ENCODE peak calls at places on chromosomes 7 and 10, in eight cellular contexts. C is heart right ventricle, N is GM20000, X is pancreas, F is choroid plexus epithelial cell, Z is WERI-Rb-1, K is right lobe of liver, J is astrocyte. B is an unnamed sample.

GRCh38 chr7:5692845-5693278 is 88.6 kb downstream of the RNF216 start:
- DNase-seq in J (peak; percentile 70), Z (no peak), K (no peak), X (no peak), N (no peak), F (peak; percentile 62), C (no peak), B (peak; percentile 79)

GRCh38 chr10:70478191-70479160 is at the start of gene PALD1:
- DNase-seq in J (peak; percentile 39), Z (peak; percentile 55), F (peak; percentile 12), N (peak; percentile 80), X (peak; percentile 64), K (peak; percentile 70), C (peak; percentile 81), B (no peak)

GRCh38 chr10:132696728-132697567 is 89.0 kb downstream of the NKX6-2 start:
- DNase-seq in K (peak; percentile 32), N (no peak), F (no peak), X (no peak), J (no peak), C (no peak), Z (no peak), B (no peak)

GRCh38 chr7:107150375-107151073 is 18.3 kb upstream of the HBP1 start:
- DNase-seq in Z (peak; percentile 61), J (peak; percentile 37), K (no peak), C (peak; percentile 38), X (peak; percentile 62), N (peak; percentile 18), F (peak; percentile 84), B (peak; percentile 70)

GRCh38 chr7:156096806-156097538 is 284.7 kb upstream of the SHH start:
- DNase-seq in N (no peak), Z (no peak), C (no peak), F (no peak), K (no peak), X (no peak), J (peak; percentile 21), B (no peak)

GRCh38 chr10:48279081-48279751 is 4.7 kb upstream of the FRMPD2 start:
- DNase-seq in F (no peak), C (no peak), Z (no peak), K (no peak), N (peak; percentile 44), J (no peak), X (no peak), B (no peak)

GRCh38 chr10:95384011-95384704 is 93.4 kb upstream of the PDLIM1 start:
- DNase-seq in X (no peak), K (no peak), J (no peak), C (no peak), Z (no peak), N (no peak), F (no peak), B (no peak)

GRCh38 chr10:69389827-69390490 is 26.8 kb downstream of the TACR2 start:
- DNase-seq in C (peak; percentile 35), K (peak; percentile 40), Z (no peak), F (peak; percentile 69), N (no peak), X (no peak), J (peak; percentile 32), B (no peak)

GRCh38 chr10:77531441-77532001 is 106.1 kb downstream of the KCNMA1 start:
- DNase-seq in F (peak; percentile 73), X (no peak), K (no peak), J (peak; percentile 84), C (no peak), Z (peak; percentile 84), N (no peak), B (peak; percentile 90)

GRCh38 chr10:188546-188945 is 53.3 kb downstream of the ZMYND11 start:
- DNase-seq in C (no peak), Z (no peak), X (no peak), F (no peak), K (no peak), N (no peak), J (peak; percentile 30), B (no peak)

DNA sequence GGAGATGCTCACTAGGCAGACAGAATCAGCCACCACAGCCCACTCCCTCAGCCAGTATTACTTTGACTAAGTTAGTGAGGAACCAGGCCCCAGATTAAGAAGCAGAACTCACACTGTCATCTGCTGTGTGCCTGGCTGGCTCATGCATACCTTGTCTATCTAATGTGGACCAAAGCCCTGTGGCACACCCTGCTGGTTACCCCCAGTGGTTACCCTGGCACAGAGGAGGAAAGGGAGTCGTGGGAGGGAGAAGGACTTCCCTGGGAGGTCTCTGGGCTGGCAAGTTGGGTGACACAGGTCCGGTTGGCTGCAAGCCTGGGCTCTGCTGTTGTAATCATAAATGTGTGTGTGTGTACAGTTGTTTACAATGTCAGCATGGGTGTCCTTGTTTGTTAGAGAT is 7.5 kb upstream of the SH2D4B start:
- DNase-seq in J (no peak), K (no peak), X (no peak), C (no peak), Z (no peak), F (peak; percentile 39), N (no peak), B (peak; percentile 54)
- TF ChIP-seq CTCF in J (no peak), K (peak; percentile 37), X (no peak), C (peak; percentile 50), Z (no peak), F (peak; percentile 46), N (no peak), B (peak; percentile 71)

GRCh38 chr10:93742633-93743349 is 14.9 kb upstream of the LGI1 start:
- DNase-seq in Z (no peak), K (no peak), N (no peak), X (no peak), C (no peak), F (no peak), J (no peak), B (no peak)

GRCh38 chr10:93749218-93749799 is 8.4 kb upstream of the LGI1 start:
- DNase-seq in K (no peak), J (peak; percentile 18), X (no peak), N (no peak), Z (no peak), C (no peak), F (peak; percentile 18), B (no peak)

GRCh38 chr10:93745411-93746065 is 12.2 kb upstream of the LGI1 start:
- DNase-seq in C (no peak), J (no peak), N (no peak), K (no peak), Z (peak; percentile 60), F (peak; percentile 26), X (no peak), B (peak; percentile 30)

GRCh38 chr10:93751074-93751572 is 6.6 kb upstream of the LGI1 start:
- DNase-seq in C (no peak), J (no peak), Z (no peak), X (no peak), N (no peak), F (no peak), K (no peak), B (no peak)

DNA sequence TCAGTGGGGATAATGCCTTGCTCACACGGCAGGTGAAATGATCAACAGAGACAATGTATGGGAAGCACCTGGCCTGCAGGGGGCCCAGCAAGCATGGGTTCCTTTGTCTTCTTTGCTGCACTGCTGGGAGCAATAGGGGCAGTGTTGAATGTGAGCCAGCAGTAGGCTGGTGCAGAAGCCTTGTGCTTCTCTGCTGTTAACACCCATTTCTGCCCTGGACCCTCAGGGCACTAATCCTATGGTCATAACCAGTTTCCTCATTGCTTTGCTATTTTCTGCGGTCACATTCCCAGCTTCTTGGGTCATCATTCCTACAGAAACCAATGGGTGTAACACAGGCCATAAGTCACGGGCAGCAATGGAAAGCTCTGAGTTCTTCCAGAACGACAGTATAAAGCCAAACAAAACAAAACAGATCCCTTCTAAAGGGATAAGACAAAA is 10.9 kb upstream of the LGI1 start:
- DNase-seq in J (peak; percentile 97), N (peak; percentile 33), Z (peak; percentile 75), F (peak; percentile 92), C (no peak), K (no peak), X (no peak), B (peak; percentile 99)
- TF ChIP-seq CTCF in J (peak; percentile 16), N (peak; percentile 9), Z (peak; percentile 89), F (peak; percentile 35), C (no peak), K (peak; percentile 55), X (no peak), B (peak; percentile 64)

DNA sequence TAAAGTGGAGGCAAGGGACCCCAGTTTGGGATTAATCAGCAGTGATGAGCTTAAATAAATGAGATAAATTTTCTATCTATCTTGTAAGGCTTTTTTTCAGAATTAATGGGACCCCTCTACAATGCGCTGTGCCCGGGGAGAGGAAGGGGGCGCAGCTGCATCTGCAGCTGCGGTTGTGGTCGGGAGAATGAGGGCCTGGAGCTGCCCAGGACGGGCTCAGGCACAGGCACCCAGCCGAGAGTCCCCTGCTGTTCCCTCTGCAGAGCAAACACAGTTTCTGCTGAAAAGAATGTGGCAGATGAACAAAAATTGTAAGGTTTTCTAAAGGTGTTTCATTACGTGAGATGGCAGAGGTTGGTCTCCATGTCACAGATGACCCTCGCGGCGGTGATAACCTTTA is 456.1 kb downstream of the DNAJB6 start:
- DNase-seq in N (no peak), C (no peak), J (no peak), F (peak; percentile 15), X (no peak), K (no peak), Z (no peak), B (no peak)
- TF ChIP-seq CTCF in N (no peak), C (no peak), J (no peak), F (peak; percentile 11), X (no peak), K (no peak), Z (no peak), B (no peak)

GRCh38 chr7:95715274-95715673 is 57.1 kb upstream of the DYNC1I1 start:
- DNase-seq in C (no peak), N (peak; percentile 18), X (no peak), F (no peak), K (no peak), J (no peak), Z (no peak), B (no peak)

GRCh38 chr7:95716357-95717122 is 55.8 kb upstream of the DYNC1I1 start:
- DNase-seq in F (no peak), K (no peak), J (no peak), C (no peak), Z (no peak), X (no peak), N (no peak), B (no peak)

GRCh38 chr7:95723583-95724180 is 48.7 kb upstream of the DYNC1I1 start:
- DNase-seq in Z (peak; percentile 67), X (no peak), N (peak; percentile 29), J (peak; percentile 15), C (no peak), K (no peak), F (peak; percentile 76), B (peak; percentile 6)

DNA sequence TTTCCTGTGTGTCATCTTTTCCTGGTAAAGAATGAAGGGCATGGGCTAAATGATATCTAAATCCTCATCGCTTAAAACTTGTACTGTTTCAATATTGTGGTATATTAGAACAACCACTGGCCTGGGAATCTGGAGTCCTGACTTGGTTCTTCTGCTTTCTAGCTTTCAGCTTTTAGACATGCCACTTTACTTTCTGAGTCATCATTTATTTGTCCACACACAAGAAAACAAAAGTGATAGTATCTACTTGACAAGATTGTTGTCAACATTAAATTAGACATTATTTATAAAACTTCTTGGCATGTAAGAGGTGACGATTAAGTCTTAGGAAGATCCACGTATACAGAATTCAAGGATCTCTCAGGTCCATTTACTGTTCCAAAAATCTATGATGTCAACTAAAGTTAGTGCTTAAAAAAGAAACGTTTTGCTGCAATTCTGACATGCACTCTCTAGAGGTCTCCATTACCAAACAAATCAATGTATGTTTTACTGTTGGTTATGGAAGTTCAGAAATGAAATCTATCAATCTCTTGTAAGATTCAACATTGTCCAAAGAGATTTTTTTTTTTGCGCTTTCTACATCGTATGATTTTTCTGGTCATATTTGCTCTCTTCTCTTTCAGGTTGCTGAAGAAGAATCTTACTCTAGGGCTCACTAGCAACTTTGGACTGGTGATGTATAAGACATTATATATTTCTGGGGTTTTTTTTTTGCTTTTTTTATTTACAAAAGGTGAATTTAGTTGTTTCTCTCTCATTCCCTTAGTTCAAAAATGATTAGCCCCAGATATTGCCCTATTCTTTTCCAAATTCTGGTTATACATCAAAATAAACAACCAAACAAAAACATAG is 53.6 kb upstream of the DYNC1I1 start:
- DNase-seq in J (no peak), F (peak; percentile 56), N (peak; percentile 11), K (no peak), C (no peak), Z (no peak), X (no peak), B (no peak)
- TF ChIP-seq CTCF in J (peak; percentile 45), F (peak; percentile 55), N (peak; percentile 11), K (peak; percentile 41), C (peak; percentile 56), Z (no peak), X (no peak), B (peak; percentile 47)